ENCODE peak calls at places on chromosomes 3 and 15, in nine cellular contexts. C is lung microvascular endothelial cell, D is KBM-7, W is posterior vena cava, N is LHCN-M2, X is ACHN, K is NCI-H2227 treated with DMSO at 0.1 percent for 48 hours, T is psoas muscle, V is fibroblast of pulmonary artery. P is an unnamed sample.

GRCh38 chr3:160756907-160757623 is 1.0 kb downstream of the PPM1L start:
- DNase-seq in W (no peak), N (no peak), C (no peak), K (no peak), X (no peak), V (no peak), T (peak; percentile 74), D (peak; percentile 60), P (no peak)

GRCh38 chr3:21920431-21920830 is 169.4 kb upstream of the ZNF385D start:
- DNase-seq in W (no peak), X (no peak), D (no peak), C (no peak), K (no peak), N (peak; percentile 75), V (peak; percentile 81), T (no peak), P (no peak)

GRCh38 chr3:188439080-188439479 is 285.1 kb downstream of the LPP start:
- DNase-seq in W (no peak), N (no peak), V (no peak), D (peak; percentile 89), X (no peak), T (no peak), K (no peak), C (peak; percentile 88), P (no peak)

GRCh38 chr3:143764840-143765239 is 83.4 kb downstream of the SLC9A9 start:
- DNase-seq in C (no peak), V (no peak), W (no peak), D (no peak), N (no peak), X (no peak), K (no peak), T (no peak), P (no peak)

GRCh38 chr3:125238759-125239158 is 26.2 kb upstream of the SLC12A8 start:
- DNase-seq in N (no peak), V (no peak), K (no peak), T (no peak), X (no peak), W (no peak), C (no peak), D (no peak), P (no peak)

GRCh38 chr3:48552111-48552911 is 4.3 kb downstream of the PFKFB4 start:
- DNase-seq in X (no peak), D (no peak), K (no peak), V (no peak), T (no peak), C (no peak), W (no peak), N (no peak), P (no peak)

GRCh38 chr15:92947071-92947730 is 47.1 kb downstream of the CHD2 start:
- DNase-seq in X (no peak), V (no peak), K (no peak), W (no peak), C (no peak), D (peak; percentile 64), T (no peak), N (no peak), P (no peak)

GRCh38 chr15:25982736-25983135 is 119.6 kb upstream of the ATP10A start:
- DNase-seq in V (no peak), C (no peak), T (no peak), N (no peak), W (no peak), D (no peak), K (no peak), X (no peak), P (no peak)

GRCh38 chr3:124256156-124256555 is 264.2 kb upstream of the ROPN1 start:
- DNase-seq in D (no peak), K (no peak), W (no peak), T (no peak), X (no peak), N (no peak), V (no peak), C (no peak), P (no peak)

GRCh38 chr15:69595009-69595825 is 142.6 kb downstream of the RPLP1 start:
- DNase-seq in C (no peak), W (peak; percentile 82), T (peak; percentile 86), X (no peak), K (no peak), D (no peak), N (no peak), V (no peak), P (peak; percentile 50)

GRCh38 chr3:98775459-98775858 is 12.3 kb downstream of the ST3GAL6 start:
- DNase-seq in C (no peak), X (no peak), N (no peak), D (no peak), W (no peak), V (no peak), K (no peak), T (no peak), P (no peak)

GRCh38 chr3:177104299-177104992 is 92.8 kb downstream of the TBL1XR1 start:
- DNase-seq in K (no peak), T (no peak), W (no peak), X (no peak), V (peak; percentile 36), C (no peak), N (no peak), D (no peak), P (no peak)

GRCh38 chr3:9779721-9780450 is 10.1 kb upstream of the CAMK1 start:
- DNase-seq in T (no peak), N (no peak), D (peak; percentile 99), K (no peak), X (peak; percentile 10), C (no peak), V (no peak), W (no peak), P (no peak)

GRCh38 chr15:63038926-63039673 is 3.4 kb upstream of the TPM1 start:
- DNase-seq in K (no peak), X (peak; percentile 25), N (peak; percentile 51), W (no peak), C (no peak), D (no peak), T (no peak), V (peak; percentile 83), P (no peak)

GRCh38 chr3:101574388-101575156 is 592 bp downstream of the PCNP start:
- DNase-seq in N (peak; percentile 54), X (peak; percentile 51), T (peak; percentile 86), W (peak; percentile 87), K (no peak), D (peak; percentile 69), C (peak; percentile 61), V (peak; percentile 53), P (peak; percentile 4)

GRCh38 chr3:113005622-113006021 is 14.8 kb downstream of the GTPBP8 start:
- DNase-seq in K (no peak), T (no peak), W (no peak), D (no peak), C (no peak), V (no peak), N (no peak), X (no peak), P (no peak)

GRCh38 chr3:197083486-197083885 is 53.9 kb upstream of the MELTF start:
- DNase-seq in K (no peak), W (no peak), V (peak; percentile 81), D (no peak), X (peak; percentile 61), N (peak; percentile 92), T (peak; percentile 55), C (no peak), P (no peak)

GRCh38 chr3:100040846-100041245 is 73.5 kb downstream of the FILIP1L start:
- DNase-seq in X (no peak), K (no peak), N (no peak), T (no peak), W (no peak), V (peak; percentile 73), D (no peak), C (peak; percentile 61), P (no peak)

GRCh38 chr3:195096484-195097330 is 174.3 kb downstream of the XXYLT1 start:
- DNase-seq in N (no peak), T (no peak), C (no peak), W (peak; percentile 28), K (no peak), V (no peak), D (no peak), X (no peak), P (no peak)

GRCh38 chr3:195882002-195882441 is 26.3 kb downstream of the TNK2 start:
- DNase-seq in W (no peak), T (peak; percentile 35), K (no peak), V (no peak), N (no peak), C (no peak), D (no peak), X (no peak), P (no peak)

GRCh38 chr3:46662771-46663551 is 30.5 kb downstream of the ALS2CL start:
- DNase-seq in W (peak; percentile 84), X (no peak), C (peak; percentile 46), V (peak; percentile 46), K (peak; percentile 2), D (no peak), T (peak; percentile 85), N (peak; percentile 76), P (no peak)

GRCh38 chr3:15443826-15444524 is 16.6 kb downstream of the EAF1 start:
- DNase-seq in V (peak; percentile 61), K (no peak), X (no peak), C (no peak), N (no peak), W (no peak), D (no peak), T (no peak), P (no peak)